ENCODE peak calls at places on chromosomes 12 and 14, in six cellular contexts. One of them, this sample, is unnamed.

GRCh38 chr14:91453744-91454143 is 36.1 kb upstream of the CCDC88C start:
- DNase-seq in transverse colon: peak; percentile 17
- DNase-seq in left ventricle myocardium inferior: no peak
- DNase-seq in fibroblast of mammary gland: no peak
- DNase-seq in AG04450: no peak
- DNase-seq in Calu3: no peak
- DNase-seq in this sample: no peak

GRCh38 chr14:45891417-45892080 is 638.5 kb upstream of the MIS18BP1 start:
- DNase-seq in transverse colon: peak; percentile 73
- DNase-seq in left ventricle myocardium inferior: no peak
- DNase-seq in fibroblast of mammary gland: no peak
- DNase-seq in AG04450: no peak
- DNase-seq in Calu3: peak; percentile 2
- DNase-seq in this sample: no peak

GRCh38 chr14:20848955-20849570 is 42.1 kb upstream of the RNASE3 start:
- DNase-seq in transverse colon: no peak
- DNase-seq in left ventricle myocardium inferior: no peak
- DNase-seq in fibroblast of mammary gland: no peak
- DNase-seq in AG04450: no peak
- DNase-seq in Calu3: no peak
- DNase-seq in this sample: no peak

GRCh38 chr14:94113490-94113889 is 3.0 kb downstream of the IFI27 start:
- DNase-seq in transverse colon: peak; percentile 73
- DNase-seq in left ventricle myocardium inferior: peak; percentile 63
- DNase-seq in fibroblast of mammary gland: peak; percentile 49
- DNase-seq in AG04450: no peak
- DNase-seq in Calu3: no peak
- DNase-seq in this sample: peak; percentile 19

GRCh38 chr12:29719381-29719780 is 64.4 kb downstream of the TMTC1 start:
- DNase-seq in transverse colon: no peak
- DNase-seq in left ventricle myocardium inferior: no peak
- DNase-seq in fibroblast of mammary gland: no peak
- DNase-seq in AG04450: no peak
- DNase-seq in Calu3: no peak
- DNase-seq in this sample: no peak

GRCh38 chr14:36690301-36691020 is 28.8 kb downstream of the PAX9 start:
- DNase-seq in transverse colon: no peak
- DNase-seq in left ventricle myocardium inferior: no peak
- DNase-seq in fibroblast of mammary gland: peak; percentile 3
- DNase-seq in AG04450: no peak
- DNase-seq in Calu3: peak; percentile 2
- DNase-seq in this sample: no peak

GRCh38 chr12:95416111-95416636 is 57.8 kb upstream of the METAP2 start:
- DNase-seq in transverse colon: no peak
- DNase-seq in left ventricle myocardium inferior: no peak
- DNase-seq in fibroblast of mammary gland: no peak
- DNase-seq in AG04450: no peak
- DNase-seq in Calu3: no peak
- DNase-seq in this sample: no peak

GRCh38 chr12:16763901-16764300 is 157.9 kb upstream of the LMO3 start:
- DNase-seq in transverse colon: no peak
- DNase-seq in left ventricle myocardium inferior: no peak
- DNase-seq in fibroblast of mammary gland: no peak
- DNase-seq in AG04450: no peak
- DNase-seq in Calu3: no peak
- DNase-seq in this sample: no peak

GRCh38 chr14:96100171-96101064 is 61.3 kb downstream of the C14orf132 start:
- DNase-seq in transverse colon: peak; percentile 84
- DNase-seq in left ventricle myocardium inferior: peak; percentile 54
- DNase-seq in fibroblast of mammary gland: peak; percentile 83
- DNase-seq in AG04450: peak; percentile 66
- DNase-seq in Calu3: peak; percentile 88
- DNase-seq in this sample: peak; percentile 68

GRCh38 chr12:20214286-20214685 is 154.1 kb upstream of the PDE3A start:
- DNase-seq in transverse colon: no peak
- DNase-seq in left ventricle myocardium inferior: no peak
- DNase-seq in fibroblast of mammary gland: peak; percentile 58
- DNase-seq in AG04450: no peak
- DNase-seq in Calu3: no peak
- DNase-seq in this sample: no peak

GRCh38 chr14:102219316-102219715 is 79.6 kb downstream of the WDR20 start:
- DNase-seq in transverse colon: no peak
- DNase-seq in left ventricle myocardium inferior: no peak
- DNase-seq in fibroblast of mammary gland: no peak
- DNase-seq in AG04450: no peak
- DNase-seq in Calu3: no peak
- DNase-seq in this sample: no peak

GRCh38 chr14:95527392-95528002 is 7.4 kb upstream of the GLRX5 start:
- DNase-seq in transverse colon: peak; percentile 65
- DNase-seq in left ventricle myocardium inferior: no peak
- DNase-seq in fibroblast of mammary gland: peak; percentile 88
- DNase-seq in AG04450: no peak
- DNase-seq in Calu3: peak; percentile 45
- DNase-seq in this sample: peak; percentile 71

GRCh38 chr12:39402922-39403321 is 40.0 kb downstream of the KIF21A start:
- DNase-seq in transverse colon: no peak
- DNase-seq in left ventricle myocardium inferior: no peak
- DNase-seq in fibroblast of mammary gland: peak; percentile 18
- DNase-seq in AG04450: no peak
- DNase-seq in Calu3: no peak
- DNase-seq in this sample: no peak

GRCh38 chr12:53217930-53218307 is 10.9 kb upstream of the ITGB7 start:
- DNase-seq in transverse colon: no peak
- DNase-seq in left ventricle myocardium inferior: no peak
- DNase-seq in fibroblast of mammary gland: peak; percentile 43
- DNase-seq in AG04450: no peak
- DNase-seq in Calu3: no peak
- DNase-seq in this sample: no peak

GRCh38 chr12:85642810-85643209 is 193.4 kb downstream of the RASSF9 start:
- DNase-seq in transverse colon: no peak
- DNase-seq in left ventricle myocardium inferior: no peak
- DNase-seq in fibroblast of mammary gland: peak; percentile 65
- DNase-seq in AG04450: peak; percentile 26
- DNase-seq in Calu3: no peak
- DNase-seq in this sample: no peak
- TF ChIP-seq CTCF in transverse colon: peak; percentile 17
- TF ChIP-seq CTCF in left ventricle myocardium inferior: no peak
- TF ChIP-seq CTCF in fibroblast of mammary gland: peak; percentile 41
- TF ChIP-seq CTCF in AG04450: peak; percentile 63
- TF ChIP-seq CTCF in Calu3: no peak
- TF ChIP-seq CTCF in this sample: no peak

GRCh38 chr14:90368946-90369721 is 27.7 kb upstream of the CALM1 start:
- DNase-seq in transverse colon: peak; percentile 50
- DNase-seq in left ventricle myocardium inferior: no peak
- DNase-seq in fibroblast of mammary gland: peak; percentile 67
- DNase-seq in AG04450: no peak
- DNase-seq in Calu3: no peak
- DNase-seq in this sample: no peak
- TF ChIP-seq CTCF in transverse colon: peak; percentile 9
- TF ChIP-seq CTCF in left ventricle myocardium inferior: peak; percentile 37
- TF ChIP-seq CTCF in fibroblast of mammary gland: peak; percentile 19
- TF ChIP-seq CTCF in AG04450: no peak
- TF ChIP-seq CTCF in Calu3: no peak
- TF ChIP-seq CTCF in this sample: no peak

DNA sequence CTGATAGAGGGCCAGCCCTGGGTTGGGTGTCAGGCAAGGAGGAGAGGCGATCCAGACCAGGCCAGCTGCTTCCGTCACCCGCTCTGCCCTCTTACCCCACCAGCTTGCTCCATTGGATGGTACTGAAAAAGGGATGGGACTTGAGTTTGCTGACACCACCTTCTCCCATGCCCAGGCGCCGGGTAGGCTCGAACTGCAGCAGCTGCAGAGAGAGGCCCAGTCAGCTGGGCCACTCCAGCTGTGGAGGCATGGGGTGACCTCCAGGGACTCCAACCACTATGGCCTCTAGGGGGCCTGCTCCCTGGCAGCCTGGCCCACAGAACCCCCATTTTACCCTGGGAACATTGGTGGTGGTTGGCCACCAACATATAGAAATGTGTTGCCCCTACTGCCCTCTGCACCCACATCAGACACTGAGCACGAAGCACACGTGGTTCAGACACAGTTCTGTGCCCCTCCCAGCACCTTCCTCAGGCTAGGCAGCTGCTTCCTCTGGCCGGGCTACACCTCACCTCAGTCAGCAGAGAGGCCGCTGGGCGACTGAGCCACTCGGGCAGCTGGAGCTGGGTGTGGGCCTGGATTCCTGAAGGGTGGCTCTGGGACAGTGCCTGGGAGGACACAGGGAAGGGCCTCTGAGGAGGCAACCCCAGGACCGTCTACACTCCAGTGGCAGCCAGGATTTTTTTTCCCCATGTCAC is 16.0 kb downstream of the RPS6KL1 start:
- DNase-seq in transverse colon: peak; percentile 62
- DNase-seq in left ventricle myocardium inferior: no peak
- DNase-seq in fibroblast of mammary gland: no peak
- DNase-seq in AG04450: no peak
- DNase-seq in Calu3: no peak
- DNase-seq in this sample: no peak
- TF ChIP-seq CTCF in transverse colon: peak; percentile 18
- TF ChIP-seq CTCF in left ventricle myocardium inferior: no peak
- TF ChIP-seq CTCF in fibroblast of mammary gland: no peak
- TF ChIP-seq CTCF in AG04450: peak; percentile 28
- TF ChIP-seq CTCF in Calu3: no peak
- TF ChIP-seq CTCF in this sample: no peak

GRCh38 chr14:52146504-52146903 is 77.6 kb upstream of the NID2 start:
- DNase-seq in transverse colon: no peak
- DNase-seq in left ventricle myocardium inferior: no peak
- DNase-seq in fibroblast of mammary gland: peak; percentile 14
- DNase-seq in AG04450: no peak
- DNase-seq in Calu3: no peak
- DNase-seq in this sample: no peak
- TF ChIP-seq CTCF in transverse colon: no peak
- TF ChIP-seq CTCF in left ventricle myocardium inferior: no peak
- TF ChIP-seq CTCF in fibroblast of mammary gland: peak; percentile 39
- TF ChIP-seq CTCF in AG04450: peak; percentile 51
- TF ChIP-seq CTCF in Calu3: no peak
- TF ChIP-seq CTCF in this sample: no peak

GRCh38 chr12:22083167-22083566 is 37.1 kb downstream of the CMAS start:
- DNase-seq in transverse colon: no peak
- DNase-seq in left ventricle myocardium inferior: no peak
- DNase-seq in fibroblast of mammary gland: peak; percentile 49
- DNase-seq in AG04450: no peak
- DNase-seq in Calu3: peak; percentile 17
- DNase-seq in this sample: no peak
- TF ChIP-seq CTCF in transverse colon: peak; percentile 43
- TF ChIP-seq CTCF in left ventricle myocardium inferior: peak; percentile 64
- TF ChIP-seq CTCF in fibroblast of mammary gland: peak; percentile 48
- TF ChIP-seq CTCF in AG04450: peak; percentile 41
- TF ChIP-seq CTCF in Calu3: no peak
- TF ChIP-seq CTCF in this sample: no peak

GRCh38 chr12:11623382-11623781 is 26.1 kb upstream of the ETV6 start:
- DNase-seq in transverse colon: no peak
- DNase-seq in left ventricle myocardium inferior: no peak
- DNase-seq in fibroblast of mammary gland: no peak
- DNase-seq in AG04450: peak; percentile 32
- DNase-seq in Calu3: no peak
- DNase-seq in this sample: no peak

GRCh38 chr12:11621797-11622423 is 27.6 kb upstream of the ETV6 start:
- DNase-seq in transverse colon: peak; percentile 22
- DNase-seq in left ventricle myocardium inferior: no peak
- DNase-seq in fibroblast of mammary gland: peak; percentile 21
- DNase-seq in AG04450: no peak
- DNase-seq in Calu3: no peak
- DNase-seq in this sample: no peak

GRCh38 chr12:11628353-11628752 is 21.1 kb upstream of the ETV6 start:
- DNase-seq in transverse colon: no peak
- DNase-seq in left ventricle myocardium inferior: no peak
- DNase-seq in fibroblast of mammary gland: no peak
- DNase-seq in AG04450: no peak
- DNase-seq in Calu3: no peak
- DNase-seq in this sample: no peak

GRCh38 chr12:11624126-11624525 is 25.3 kb upstream of the ETV6 start:
- DNase-seq in transverse colon: no peak
- DNase-seq in left ventricle myocardium inferior: no peak
- DNase-seq in fibroblast of mammary gland: no peak
- DNase-seq in AG04450: no peak
- DNase-seq in Calu3: no peak
- DNase-seq in this sample: no peak

DNA sequence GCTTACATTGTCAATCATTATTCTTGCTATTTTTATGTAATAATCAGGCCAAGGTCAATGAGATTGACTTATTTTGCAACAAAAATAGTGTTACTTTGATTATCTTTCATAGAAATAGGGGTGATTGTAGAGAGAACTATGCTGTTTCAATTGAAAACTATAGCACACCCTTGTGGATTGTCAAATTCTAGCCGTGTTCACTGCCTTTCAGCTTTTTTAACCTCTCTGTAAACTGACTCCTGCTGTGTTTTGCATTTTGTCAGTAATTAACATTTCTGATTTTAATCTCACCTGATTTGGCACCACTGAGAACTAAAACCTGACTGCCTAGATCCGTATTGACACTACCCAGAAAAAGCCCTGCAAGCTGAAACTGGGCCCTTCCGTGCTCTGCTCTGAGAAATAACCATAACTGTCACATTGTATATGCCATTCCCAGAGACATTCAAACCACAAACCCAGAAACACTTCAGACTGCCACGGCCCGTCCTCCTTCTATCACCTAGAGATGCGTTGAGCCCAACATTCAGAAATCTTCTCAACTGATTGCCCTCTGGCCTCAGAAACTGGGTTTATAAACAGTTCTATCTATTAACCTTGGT is 26.6 kb upstream of the ETV6 start:
- DNase-seq in transverse colon: no peak
- DNase-seq in left ventricle myocardium inferior: no peak
- DNase-seq in fibroblast of mammary gland: no peak
- DNase-seq in AG04450: no peak
- DNase-seq in Calu3: no peak
- DNase-seq in this sample: no peak
- TF ChIP-seq CTCF in transverse colon: no peak
- TF ChIP-seq CTCF in left ventricle myocardium inferior: no peak
- TF ChIP-seq CTCF in fibroblast of mammary gland: peak; percentile 21
- TF ChIP-seq CTCF in AG04450: peak; percentile 44
- TF ChIP-seq CTCF in Calu3: no peak
- TF ChIP-seq CTCF in this sample: no peak

This sample was measured in omental fat pad.